ENCODE peak calls at places on chromosome 14, in ten cellular contexts. J, O, D, Q, G, H, T, W, C and E are unnamed samples.

GRCh38 chr14:101442451-101442850 is 118.8 kb upstream of the DIO3 start:
- DNase-seq in Q (no peak), O (no peak), D (no peak), G (no peak), C (peak; percentile 71), H (no peak), W (no peak), T (peak; percentile 29), J (no peak), E (no peak)

GRCh38 chr14:64671591-64671990 is 32.6 kb upstream of the PLEKHG3 start:
- DNase-seq in Q (no peak), D (peak; percentile 85), J (no peak), T (peak; percentile 54), G (no peak), W (peak; percentile 88), O (no peak), C (peak; percentile 51), H (peak; percentile 72), E (peak; percentile 83)

GRCh38 chr14:100692859-100693558 is 33.7 kb upstream of the DLK1 start:
- DNase-seq in H (peak; percentile 85), T (no peak), C (peak; percentile 96), Q (no peak), J (no peak), G (no peak), O (no peak), D (peak; percentile 62), W (peak; percentile 50), E (peak; percentile 66)

GRCh38 chr14:90450667-90451066 is 53.8 kb downstream of the CALM1 start:
- DNase-seq in J (no peak), H (no peak), C (no peak), T (no peak), D (no peak), W (no peak), Q (no peak), G (no peak), O (no peak), E (no peak)

GRCh38 chr14:102479107-102479506 is 30.5 kb downstream of the ANKRD9 start:
- DNase-seq in D (no peak), C (no peak), G (no peak), W (no peak), J (no peak), T (no peak), Q (no peak), O (no peak), H (no peak), E (no peak)

GRCh38 chr14:42965512-42965911 is 1358.8 kb downstream of the LRFN5 start:
- DNase-seq in W (no peak), O (no peak), D (no peak), C (no peak), T (no peak), Q (no peak), H (no peak), G (no peak), J (no peak), E (no peak)

GRCh38 chr14:104048758-104049496 is 36.6 kb upstream of the ASPG start:
- DNase-seq in G (no peak), W (no peak), Q (peak; percentile 86), D (peak; percentile 57), H (no peak), O (no peak), J (no peak), T (peak; percentile 37), C (peak; percentile 6), E (peak; percentile 59)

GRCh38 chr14:59013672-59014298 is 174.7 kb upstream of the DAAM1 start:
- DNase-seq in G (no peak), C (peak; percentile 66), J (no peak), D (no peak), O (no peak), Q (no peak), H (peak; percentile 40), W (peak; percentile 56), T (no peak), E (peak; percentile 65)

DNA sequence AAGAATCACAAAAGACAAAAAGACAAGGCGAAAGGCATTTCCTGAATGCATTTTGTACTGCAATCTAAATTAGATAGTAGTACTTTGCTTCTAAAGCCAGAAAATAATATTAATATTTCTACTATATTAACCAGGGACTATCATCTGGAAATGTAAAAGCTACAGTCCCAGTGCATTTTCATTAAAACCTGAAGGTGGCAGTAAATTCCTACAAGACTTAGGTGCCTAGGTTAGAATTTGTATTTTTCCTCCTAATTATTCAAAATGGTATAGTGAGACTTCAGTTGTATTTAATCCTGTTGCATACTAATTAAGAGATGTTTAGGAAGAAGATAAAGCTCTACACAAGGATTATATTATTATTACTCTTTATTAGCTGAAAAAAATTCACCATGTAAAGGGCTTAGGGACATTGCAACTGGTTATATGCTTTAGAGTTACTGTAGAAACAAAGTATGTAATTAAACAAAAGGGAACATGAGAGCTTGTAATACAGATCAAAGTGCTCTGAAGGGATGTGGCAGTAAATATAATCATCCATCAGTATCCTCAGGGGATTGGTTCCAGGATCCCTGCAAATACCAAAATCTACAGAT is 53.6 kb downstream of the BRMS1L start:
- DNase-seq in Q (no peak), J (no peak), G (no peak), T (peak; percentile 29), D (no peak), W (peak; percentile 40), C (no peak), O (no peak), H (peak; percentile 33), E (peak; percentile 44)
- TF ChIP-seq CTCF in Q (peak; percentile 28), J (peak; percentile 40), G (peak; percentile 24), T (peak; percentile 40), D (peak; percentile 60), W (peak; percentile 56), C (peak; percentile 53), O (peak; percentile 50), H (peak; percentile 67), E (peak; percentile 56)

DNA sequence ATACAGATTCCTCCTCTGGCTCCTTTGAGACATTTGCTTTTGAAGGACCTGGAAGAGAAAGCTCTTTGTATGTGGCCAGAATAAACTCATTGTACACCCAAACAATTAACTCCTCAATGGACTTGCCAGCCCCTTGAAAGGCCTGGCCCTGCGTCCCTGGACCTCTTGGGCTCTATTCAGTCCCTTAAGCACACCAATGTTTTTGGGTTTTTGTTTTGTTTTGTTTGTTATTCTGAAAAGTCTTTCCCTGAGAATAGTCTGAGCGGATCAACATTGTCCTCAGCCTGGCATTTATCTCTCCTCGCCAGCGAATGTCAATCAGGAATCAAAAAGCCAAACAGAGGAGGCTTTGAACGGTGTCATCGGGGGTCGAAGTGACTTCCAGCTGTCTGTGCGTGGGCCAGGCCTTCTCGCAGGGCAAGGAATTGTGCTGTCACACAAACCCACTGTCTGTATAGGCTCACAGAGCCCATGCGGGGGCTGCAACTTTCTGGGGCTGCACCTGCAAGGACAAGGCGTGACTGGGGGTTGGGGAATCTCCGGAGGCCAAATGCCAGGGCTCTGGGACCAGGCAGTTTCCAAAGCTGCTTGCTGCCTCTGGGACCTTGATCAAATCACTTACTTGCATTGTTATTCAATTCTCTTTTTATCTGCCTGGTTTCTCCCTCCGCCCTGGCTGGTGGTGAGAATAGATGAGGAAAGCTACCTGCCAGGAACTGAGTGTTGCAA is 108.4 kb downstream of the SMOC1 start:
- DNase-seq in D (no peak), W (no peak), H (no peak), J (no peak), C (no peak), G (no peak), T (no peak), Q (no peak), O (no peak), E (no peak)
- H3K4me3 ChIP-seq in D (no peak overlapping the region), W (no peak overlapping the region), H (no peak overlapping the region), J (no peak overlapping the region), C (no peak overlapping the region), G (no peak overlapping the region), T (no peak overlapping the region), Q (no peak overlapping the region), O (no peak overlapping the region), E (no peak overlapping the region)

GRCh38 chr14:30657050-30657449 is 34.9 kb downstream of the SCFD1 start:
- DNase-seq in W (peak; percentile 20), H (no peak), O (no peak), C (no peak), J (no peak), Q (no peak), T (no peak), D (no peak), G (no peak), E (peak; percentile 82)

GRCh38 chr14:30658645-30659044 is 36.5 kb downstream of the SCFD1 start:
- DNase-seq in W (no peak), T (no peak), G (no peak), D (no peak), Q (no peak), J (no peak), C (no peak), O (no peak), H (no peak), E (no peak)

GRCh38 chr14:30656190-30656632 is 34.1 kb downstream of the SCFD1 start:
- DNase-seq in J (no peak), O (no peak), G (no peak), W (peak; percentile 38), C (peak; percentile 11), H (peak; percentile 39), Q (no peak), T (peak; percentile 41), D (peak; percentile 39), E (peak; percentile 47)

GRCh38 chr14:30655658-30656057 is 33.5 kb downstream of the SCFD1 start:
- DNase-seq in T (no peak), H (no peak), J (no peak), G (no peak), W (no peak), Q (no peak), C (no peak), D (no peak), O (no peak), E (no peak)

GRCh38 chr14:30657606-30658163 is 35.6 kb downstream of the SCFD1 start:
- DNase-seq in D (no peak), G (no peak), H (peak; percentile 17), T (no peak), J (no peak), W (peak; percentile 21), C (no peak), Q (no peak), O (no peak), E (peak; percentile 44)
- TF ChIP-seq CTCF in D (peak; percentile 48), G (peak; percentile 17), H (peak; percentile 48), T (no peak), J (no peak), W (peak; percentile 46), C (peak; percentile 35), Q (no peak), O (peak; percentile 47), E (peak; percentile 36)

GRCh38 chr14:89013098-89013504 is 188.7 kb downstream of the TTC8 start:
- DNase-seq in W (peak; percentile 27), T (peak; percentile 32), C (no peak), G (no peak), J (no peak), D (peak; percentile 70), Q (no peak), H (peak; percentile 87), O (no peak), E (peak; percentile 42)

GRCh38 chr14:89013698-89014569 is 189.5 kb downstream of the TTC8 start:
- DNase-seq in O (no peak), J (no peak), G (no peak), Q (no peak), C (no peak), D (no peak), W (no peak), H (no peak), T (no peak), E (no peak)

GRCh38 chr14:89012272-89013097 is 188.0 kb downstream of the TTC8 start:
- DNase-seq in T (no peak), H (peak; percentile 23), D (peak; percentile 21), G (no peak), O (no peak), C (no peak), J (no peak), W (no peak), Q (no peak), E (no peak)

GRCh38 chr14:89011727-89012271 is 187.3 kb downstream of the TTC8 start:
- DNase-seq in O (no peak), W (no peak), J (no peak), Q (no peak), D (peak; percentile 26), T (no peak), G (no peak), H (peak; percentile 38), C (no peak), E (no peak)

DNA sequence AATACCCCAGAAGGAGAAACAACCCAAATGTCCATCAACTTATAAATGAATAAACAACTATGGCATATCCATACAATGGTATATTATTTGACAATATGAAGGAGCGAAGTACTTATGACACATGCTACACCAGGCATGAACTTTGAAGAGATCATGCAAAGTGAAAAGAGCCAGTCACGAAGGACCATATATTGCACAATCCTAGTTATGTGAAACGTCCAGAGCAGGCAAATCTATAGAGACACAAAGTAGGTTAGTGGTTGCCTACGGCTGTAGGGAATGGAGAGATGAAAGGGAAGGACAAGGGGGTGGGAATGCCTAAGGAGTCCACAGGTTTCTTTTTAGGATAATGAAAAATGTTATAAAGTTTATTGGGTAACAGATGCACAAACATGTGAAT is 186.9 kb downstream of the TTC8 start:
- DNase-seq in T (no peak), W (no peak), O (no peak), C (no peak), D (no peak), G (no peak), Q (no peak), H (no peak), J (no peak), E (no peak)
- H3K4me3 ChIP-seq in T (no peak overlapping the region), W (no peak overlapping the region), O (no peak overlapping the region), C (no peak overlapping the region), D (no peak overlapping the region), G (no peak overlapping the region), Q (no peak overlapping the region), H (no peak overlapping the region), J (no peak overlapping the region), E (no peak overlapping the region)